ENCODE peak calls at places on chromosomes 7 and 10, in nine cellular contexts. One of them, this sample, is unnamed.

GRCh38 chr10:77306666-77307065 is 330.9 kb downstream of the KCNMA1 start:
- DNase-seq in endodermal cell: no peak
- DNase-seq in esophagus squamous epithelium: no peak
- DNase-seq in cardiac fibroblast: no peak
- DNase-seq in PC-9: no peak
- DNase-seq in AG10803: no peak
- DNase-seq in nephron progenitor cell: no peak
- DNase-seq in foreskin keratinocyte: no peak
- DNase-seq in Calu3: no peak
- DNase-seq in this sample: no peak

GRCh38 chr10:45419673-45420020 is 45.6 kb downstream of the ALOX5 start:
- DNase-seq in Calu3: no peak
- DNase-seq in endodermal cell: no peak
- DNase-seq in nephron progenitor cell: no peak
- DNase-seq in PC-9: no peak
- DNase-seq in AG10803: no peak
- DNase-seq in esophagus squamous epithelium: no peak
- DNase-seq in cardiac fibroblast: peak
- DNase-seq in foreskin keratinocyte: no peak
- DNase-seq in this sample: no peak

GRCh38 chr10:128080231-128080630 is 46.0 kb downstream of the MKI67 start:
- DNase-seq in Calu3: no peak
- DNase-seq in nephron progenitor cell: no peak
- DNase-seq in endodermal cell: peak
- DNase-seq in foreskin keratinocyte: no peak
- DNase-seq in PC-9: no peak
- DNase-seq in AG10803: no peak
- DNase-seq in cardiac fibroblast: no peak
- DNase-seq in esophagus squamous epithelium: no peak
- DNase-seq in this sample: no peak

GRCh38 chr10:44300666-44301649 is 83.9 kb downstream of the CXCL12 start:
- DNase-seq in esophagus squamous epithelium: no peak
- DNase-seq in Calu3: no peak
- DNase-seq in AG10803: peak
- DNase-seq in cardiac fibroblast: peak
- DNase-seq in endodermal cell: no peak
- DNase-seq in PC-9: peak
- DNase-seq in nephron progenitor cell: no peak
- DNase-seq in foreskin keratinocyte: peak
- DNase-seq in this sample: no peak

GRCh38 chr10:797179-797578 is 107.7 kb upstream of the DIP2C start:
- DNase-seq in PC-9: no peak
- DNase-seq in AG10803: no peak
- DNase-seq in esophagus squamous epithelium: no peak
- DNase-seq in cardiac fibroblast: no peak
- DNase-seq in Calu3: no peak
- DNase-seq in nephron progenitor cell: no peak
- DNase-seq in endodermal cell: peak
- DNase-seq in foreskin keratinocyte: no peak
- DNase-seq in this sample: peak

GRCh38 chr10:408223-408622 is 273.0 kb downstream of the ZMYND11 start:
- DNase-seq in esophagus squamous epithelium: no peak
- DNase-seq in PC-9: no peak
- DNase-seq in foreskin keratinocyte: no peak
- DNase-seq in nephron progenitor cell: no peak
- DNase-seq in AG10803: peak
- DNase-seq in endodermal cell: no peak
- DNase-seq in cardiac fibroblast: no peak
- DNase-seq in Calu3: no peak
- DNase-seq in this sample: no peak

GRCh38 chr7:111424768-111425167 is 137.5 kb downstream of the IMMP2L start:
- DNase-seq in PC-9: peak
- DNase-seq in endodermal cell: no peak
- DNase-seq in Calu3: no peak
- DNase-seq in nephron progenitor cell: no peak
- DNase-seq in esophagus squamous epithelium: no peak
- DNase-seq in AG10803: peak
- DNase-seq in cardiac fibroblast: peak
- DNase-seq in foreskin keratinocyte: peak
- DNase-seq in this sample: no peak

GRCh38 chr10:48509974-48510692 is 94.7 kb downstream of the ARHGAP22 start:
- DNase-seq in endodermal cell: peak
- DNase-seq in PC-9: no peak
- DNase-seq in cardiac fibroblast: peak
- DNase-seq in esophagus squamous epithelium: no peak
- DNase-seq in AG10803: no peak
- DNase-seq in foreskin keratinocyte: no peak
- DNase-seq in Calu3: peak
- DNase-seq in nephron progenitor cell: peak
- DNase-seq in this sample: no peak

GRCh38 chr10:100970076-100970913 is 991 bp downstream of the SEMA4G start:
- DNase-seq in endodermal cell: peak
- DNase-seq in esophagus squamous epithelium: no peak
- DNase-seq in Calu3: peak
- DNase-seq in cardiac fibroblast: no peak
- DNase-seq in PC-9: no peak
- DNase-seq in AG10803: no peak
- DNase-seq in nephron progenitor cell: peak
- DNase-seq in foreskin keratinocyte: no peak
- DNase-seq in this sample: peak

GRCh38 chr10:6409982-6410694 is 169.9 kb downstream of the PRKCQ start:
- DNase-seq in foreskin keratinocyte: no peak
- DNase-seq in Calu3: no peak
- DNase-seq in esophagus squamous epithelium: no peak
- DNase-seq in nephron progenitor cell: no peak
- DNase-seq in PC-9: peak
- DNase-seq in cardiac fibroblast: peak
- DNase-seq in AG10803: peak
- DNase-seq in endodermal cell: no peak
- DNase-seq in this sample: peak

DNA sequence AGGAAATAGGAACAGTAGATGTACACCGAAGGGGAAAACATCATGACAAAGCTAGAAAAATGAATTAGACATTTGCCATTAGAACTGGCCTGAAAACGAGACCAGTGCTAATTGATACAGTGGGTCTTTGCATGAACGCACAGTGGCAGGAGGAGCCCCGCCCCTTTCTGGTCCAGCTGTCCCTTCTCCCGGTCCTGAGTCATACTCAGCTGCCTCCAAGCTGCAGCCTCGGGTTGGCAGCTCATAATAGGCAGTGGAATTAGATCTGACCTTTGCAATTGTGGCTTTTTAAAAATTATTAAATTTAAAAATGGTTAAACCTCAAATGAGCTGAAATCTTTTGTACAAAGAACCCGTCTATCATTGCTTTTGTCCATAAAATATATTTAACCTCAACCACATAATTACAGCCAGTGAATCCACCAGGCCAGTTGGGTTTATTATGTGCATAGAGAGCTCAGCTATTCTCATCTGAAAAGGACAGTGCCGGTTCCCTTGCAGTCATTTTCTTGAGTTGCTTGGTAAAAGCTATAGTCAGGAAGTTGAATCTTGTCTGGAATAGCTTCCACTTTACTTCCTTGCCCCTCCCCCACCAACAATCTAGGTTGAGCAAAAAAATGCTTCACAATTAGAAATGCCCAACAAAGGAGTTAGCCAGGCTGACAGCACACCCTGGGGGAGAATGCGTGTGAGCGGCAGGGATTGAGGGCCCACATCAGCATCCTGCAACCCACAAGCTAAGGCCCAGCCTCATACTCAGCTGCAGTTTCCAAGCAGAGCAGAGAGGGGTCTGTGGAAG is 147.1 kb downstream of the BUB3 start:
- DNase-seq in Calu3: peak
- DNase-seq in PC-9: no peak
- DNase-seq in esophagus squamous epithelium: no peak
- DNase-seq in foreskin keratinocyte: no peak
- DNase-seq in AG10803: no peak
- DNase-seq in nephron progenitor cell: peak
- DNase-seq in cardiac fibroblast: peak
- DNase-seq in endodermal cell: peak
- DNase-seq in this sample: no peak
- TF ChIP-seq CTCF in Calu3: no peak
- TF ChIP-seq CTCF in PC-9: no peak
- TF ChIP-seq CTCF in esophagus squamous epithelium: no peak
- TF ChIP-seq CTCF in foreskin keratinocyte: peak
- TF ChIP-seq CTCF in AG10803: no peak
- TF ChIP-seq CTCF in nephron progenitor cell: no peak
- TF ChIP-seq CTCF in cardiac fibroblast: no peak
- TF ChIP-seq CTCF in endodermal cell: no peak
- TF ChIP-seq CTCF in this sample: no peak

GRCh38 chr7:3995187-3995586 is 686.9 kb upstream of the FOXK1 start:
- DNase-seq in AG10803: no peak
- DNase-seq in esophagus squamous epithelium: no peak
- DNase-seq in PC-9: no peak
- DNase-seq in cardiac fibroblast: no peak
- DNase-seq in Calu3: peak
- DNase-seq in endodermal cell: peak
- DNase-seq in nephron progenitor cell: no peak
- DNase-seq in foreskin keratinocyte: no peak
- DNase-seq in this sample: no peak
- TF ChIP-seq CTCF in AG10803: no peak
- TF ChIP-seq CTCF in esophagus squamous epithelium: no peak
- TF ChIP-seq CTCF in PC-9: no peak
- TF ChIP-seq CTCF in cardiac fibroblast: no peak
- TF ChIP-seq CTCF in Calu3: peak
- TF ChIP-seq CTCF in endodermal cell: peak
- TF ChIP-seq CTCF in nephron progenitor cell: no peak
- TF ChIP-seq CTCF in foreskin keratinocyte: no peak
- TF ChIP-seq CTCF in this sample: no peak

DNA sequence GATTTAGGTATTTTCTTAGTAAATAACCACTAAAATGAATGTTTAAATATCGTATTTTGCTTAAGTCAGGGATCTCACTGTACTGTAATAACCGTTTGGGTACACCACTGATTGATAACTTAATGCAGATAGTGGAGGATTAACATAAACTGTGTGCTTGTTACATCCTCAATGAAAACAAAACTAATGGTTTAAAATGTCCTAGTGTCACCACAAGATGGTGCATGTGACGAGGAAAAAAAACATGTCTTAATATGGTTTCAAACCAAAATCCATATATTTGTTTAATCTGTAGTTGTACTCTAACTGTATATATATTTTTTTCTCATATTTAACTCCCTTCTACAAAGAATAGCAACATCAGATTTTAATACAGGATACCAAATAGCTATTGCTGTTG is 19.2 kb downstream of the ARMC10 start:
- DNase-seq in nephron progenitor cell: no peak
- DNase-seq in AG10803: no peak
- DNase-seq in Calu3: no peak
- DNase-seq in cardiac fibroblast: peak
- DNase-seq in foreskin keratinocyte: no peak
- DNase-seq in endodermal cell: no peak
- DNase-seq in PC-9: no peak
- DNase-seq in esophagus squamous epithelium: no peak
- DNase-seq in this sample: no peak
- TF ChIP-seq CTCF in nephron progenitor cell: no peak
- TF ChIP-seq CTCF in AG10803: no peak
- TF ChIP-seq CTCF in Calu3: no peak
- TF ChIP-seq CTCF in cardiac fibroblast: peak
- TF ChIP-seq CTCF in foreskin keratinocyte: peak
- TF ChIP-seq CTCF in endodermal cell: peak
- TF ChIP-seq CTCF in PC-9: no peak
- TF ChIP-seq CTCF in esophagus squamous epithelium: no peak
- TF ChIP-seq CTCF in this sample: peak

DNA sequence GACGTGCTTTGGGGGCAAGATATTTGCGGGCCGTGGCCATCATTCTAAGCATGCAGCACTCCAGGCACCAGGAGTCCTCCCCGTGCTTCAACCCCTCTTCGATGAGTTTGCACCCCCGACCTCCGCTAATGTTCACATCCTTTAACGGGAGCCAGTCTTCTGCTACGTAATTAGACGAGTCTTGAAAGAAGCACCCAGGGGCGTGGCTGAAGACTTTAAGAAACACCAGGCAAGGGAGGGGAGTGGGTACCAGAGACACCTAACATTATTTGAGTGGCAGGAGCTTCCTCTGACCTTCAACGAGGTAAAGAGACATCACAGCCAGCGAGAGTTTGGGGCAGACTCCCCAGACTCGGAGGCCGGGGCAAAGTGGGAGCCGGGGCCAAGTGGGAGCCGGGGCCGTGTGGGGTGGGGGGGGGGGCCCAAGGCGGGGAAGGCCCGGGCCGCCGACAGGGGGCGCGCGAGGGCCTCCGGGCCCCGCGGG is 31.1 kb upstream of the TOMM7 start:
- DNase-seq in PC-9: no peak
- DNase-seq in foreskin keratinocyte: no peak
- DNase-seq in nephron progenitor cell: no peak
- DNase-seq in Calu3: no peak
- DNase-seq in endodermal cell: no peak
- DNase-seq in AG10803: peak
- DNase-seq in cardiac fibroblast: peak
- DNase-seq in esophagus squamous epithelium: no peak
- DNase-seq in this sample: peak
- TF ChIP-seq CTCF in PC-9: no peak
- TF ChIP-seq CTCF in foreskin keratinocyte: no peak
- TF ChIP-seq CTCF in nephron progenitor cell: no peak
- TF ChIP-seq CTCF in Calu3: no peak
- TF ChIP-seq CTCF in endodermal cell: no peak
- TF ChIP-seq CTCF in AG10803: no peak
- TF ChIP-seq CTCF in cardiac fibroblast: peak
- TF ChIP-seq CTCF in esophagus squamous epithelium: peak
- TF ChIP-seq CTCF in this sample: no peak

GRCh38 chr10:132540456-132540855 is 2.9 kb downstream of the INPP5A start:
- DNase-seq in Calu3: no peak
- DNase-seq in PC-9: no peak
- DNase-seq in esophagus squamous epithelium: no peak
- DNase-seq in foreskin keratinocyte: no peak
- DNase-seq in cardiac fibroblast: peak
- DNase-seq in endodermal cell: no peak
- DNase-seq in AG10803: peak
- DNase-seq in nephron progenitor cell: no peak
- DNase-seq in this sample: peak
- TF ChIP-seq CTCF in Calu3: no peak
- TF ChIP-seq CTCF in PC-9: no peak
- TF ChIP-seq CTCF in esophagus squamous epithelium: no peak
- TF ChIP-seq CTCF in foreskin keratinocyte: no peak
- TF ChIP-seq CTCF in cardiac fibroblast: peak
- TF ChIP-seq CTCF in endodermal cell: no peak
- TF ChIP-seq CTCF in AG10803: peak
- TF ChIP-seq CTCF in nephron progenitor cell: no peak
- TF ChIP-seq CTCF in this sample: no peak

This sample was measured in testis.